ENCODE peak calls at places on chromosomes 1 and 21, in five cellular contexts. G, O, E, P and A are unnamed samples.

GRCh38 chr1:65470766-65471165 is 50.3 kb downstream of the LEPR start:
- DNase-seq in G (no peak), P (no peak), E (no peak), O (no peak), A (no peak)

GRCh38 chr1:235998812-235999211 is 66.1 kb downstream of the NID1 start:
- DNase-seq in E (no peak), O (no peak), P (peak; percentile 74), G (no peak), A (no peak)

GRCh38 chr1:27536004-27536757 is 46.2 kb upstream of the WASF2 start:
- DNase-seq in E (no peak), O (no peak), G (no peak), P (no peak), A (no peak)

GRCh38 chr1:51819810-51820209 is 58.7 kb downstream of the NRDC start:
- DNase-seq in O (no peak), E (no peak), P (no peak), G (no peak), A (no peak)

GRCh38 chr1:225945564-225945963 is 4.5 kb upstream of the LEFTY2 start:
- DNase-seq in P (no peak), G (peak; percentile 6), E (no peak), O (no peak), A (peak; percentile 53)

GRCh38 chr1:19552291-19553010 is 67.1 kb upstream of the CAPZB start:
- DNase-seq in P (no peak), G (no peak), O (no peak), E (no peak), A (no peak)

GRCh38 chr21:38863291-38863690 is 57.6 kb downstream of the ETS2 start:
- DNase-seq in O (no peak), E (no peak), P (no peak), G (no peak), A (no peak)

GRCh38 chr1:224425279-224425884 is 9.2 kb downstream of the WDR26 start:
- DNase-seq in O (no peak), P (no peak), G (no peak), E (no peak), A (no peak)

GRCh38 chr1:230073371-230074035 is 6.5 kb downstream of the GALNT2 start:
- DNase-seq in E (no peak), P (no peak), G (no peak), O (no peak), A (no peak)

GRCh38 chr1:219963432-219963831 is 35.1 kb upstream of the SLC30A10 start:
- DNase-seq in P (no peak), G (no peak), O (no peak), E (peak; percentile 11), A (no peak)

GRCh38 chr1:47231314-47232186 is 475 bp downstream of the TAL1 start:
- DNase-seq in O (peak; percentile 58), E (no peak), P (peak; percentile 1), G (peak; percentile 84), A (no peak)

GRCh38 chr1:203475012-203475981 is at the start of gene PRELP:
- DNase-seq in G (peak; percentile 46), E (no peak), O (no peak), P (no peak), A (peak; percentile 62)

GRCh38 chr1:236099622-236100021 is 34.7 kb upstream of the NID1 start:
- DNase-seq in O (no peak), E (no peak), P (no peak), G (no peak), A (no peak)

GRCh38 chr1:108708726-108709660 is 3.7 kb upstream of the FNDC7 start:
- DNase-seq in P (no peak), G (peak; percentile 29), O (peak; percentile 74), E (no peak), A (peak; percentile 72)

GRCh38 chr1:51329443-51330325 is 678 bp downstream of the TTC39A start:
- DNase-seq in P (no peak), O (no peak), G (no peak), E (no peak), A (no peak)

GRCh38 chr21:42799948-42800347 is 79.4 kb downstream of the WDR4 start:
- DNase-seq in O (peak; percentile 32), P (no peak), E (no peak), G (no peak), A (no peak)

GRCh38 chr21:42799516-42799915 is 79.8 kb downstream of the WDR4 start:
- DNase-seq in G (no peak), O (peak; percentile 35), P (peak; percentile 26), E (no peak), A (no peak)

GRCh38 chr21:42796327-42797062 is 82.8 kb downstream of the WDR4 start:
- DNase-seq in O (no peak), G (no peak), E (peak; percentile 63), P (no peak), A (no peak)

GRCh38 chr21:42797522-42797921 is 81.8 kb downstream of the WDR4 start:
- DNase-seq in G (no peak), O (no peak), E (no peak), P (no peak), A (no peak)

DNA sequence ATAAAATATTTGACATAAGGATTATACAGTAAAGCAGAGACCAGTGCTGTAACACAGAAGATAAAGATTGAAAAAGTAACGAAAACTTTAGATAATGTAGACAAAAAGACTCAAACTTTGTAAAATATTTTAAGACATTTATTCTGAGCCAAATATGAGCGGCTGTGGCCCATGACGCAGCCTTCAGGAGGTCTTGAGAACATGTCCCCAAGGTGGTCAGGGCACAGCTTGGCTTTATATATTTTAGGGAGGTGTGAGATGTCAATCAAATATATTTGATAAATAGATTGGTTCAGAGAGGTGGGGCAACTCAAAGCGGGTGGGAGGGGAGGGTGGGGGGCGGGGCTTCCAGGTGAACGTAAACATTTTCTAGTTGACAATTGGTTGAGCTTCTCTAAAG is 81.2 kb downstream of the WDR4 start:
- DNase-seq in O (no peak), P (no peak), G (no peak), E (no peak), A (no peak)
- TF ChIP-seq ATF2 in O (no peak), P (no peak), G (no peak), E (no peak), A (no peak)

GRCh38 chr1:10553124-10553523 is 78.4 kb downstream of the PEX14 start:
- DNase-seq in E (no peak), G (no peak), P (no peak), O (peak; percentile 43), A (no peak)

GRCh38 chr1:10559386-10559785 is 84.6 kb downstream of the PEX14 start:
- DNase-seq in G (no peak), O (no peak), P (no peak), E (no peak), A (no peak)

GRCh38 chr1:10556430-10557005 is 81.8 kb downstream of the PEX14 start:
- DNase-seq in E (no peak), G (peak; percentile 40), P (no peak), O (no peak), A (peak; percentile 29)

GRCh38 chr1:10557714-10558113 is 83.0 kb downstream of the PEX14 start:
- DNase-seq in E (no peak), P (no peak), O (no peak), G (no peak), A (no peak)

DNA sequence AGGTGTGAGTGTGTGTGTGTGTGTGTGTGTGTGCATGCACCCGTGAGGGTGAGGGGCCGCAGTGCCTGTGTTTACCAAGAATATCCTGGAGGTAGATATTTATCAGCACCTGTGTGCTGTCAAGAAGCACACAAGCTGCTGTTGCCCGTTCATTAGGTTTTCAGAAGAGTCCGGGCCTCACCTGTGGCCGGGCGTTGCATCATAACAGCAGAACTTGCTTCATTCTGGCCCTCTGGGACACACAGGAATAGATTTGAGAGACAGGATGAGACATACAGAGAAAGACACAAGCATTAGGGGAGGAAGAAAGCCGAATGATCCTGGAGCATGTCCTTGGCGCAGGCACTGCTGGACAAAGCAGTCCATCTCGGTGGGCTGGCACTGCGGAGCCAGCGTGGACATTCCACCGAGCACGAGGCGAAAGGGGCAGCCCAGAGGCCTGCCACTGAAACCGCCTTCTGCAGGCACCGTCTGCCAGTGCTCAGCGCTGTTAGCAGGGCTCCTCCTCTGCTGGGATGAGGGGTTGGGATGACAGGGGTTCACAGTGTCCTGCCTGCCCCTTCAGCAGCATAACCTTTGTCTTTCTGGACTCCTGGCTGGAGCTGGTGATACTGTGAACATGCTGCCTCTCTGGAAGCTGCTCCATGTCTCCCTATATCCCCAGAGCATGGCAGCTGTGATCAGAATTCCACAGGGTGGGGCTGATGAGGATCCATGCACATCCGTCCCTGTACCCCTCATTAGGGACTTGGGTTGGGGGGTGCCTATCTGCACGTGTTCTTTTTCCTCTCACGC is 81.1 kb downstream of the PEX14 start:
- DNase-seq in O (peak; percentile 62), P (peak; percentile 17), E (peak; percentile 44), G (no peak), A (peak; percentile 23)
- TF ChIP-seq ATF2 in O (no peak), P (no peak), E (peak; percentile 28), G (no peak), A (no peak)

GRCh38 chr1:2514863-2515762 is 11.3 kb downstream of the PANK4 start:
- DNase-seq in G (no peak), O (no peak), P (no peak), E (no peak), A (no peak)
- TF ChIP-seq ATF2 in G (no peak), O (no peak), P (no peak), E (no peak), A (no peak)

GRCh38 chr1:114075546-114076249 is 78.0 kb downstream of the SYT6 start:
- DNase-seq in O (no peak), E (no peak), P (peak; percentile 17), G (no peak), A (no peak)
- TF ChIP-seq ATF2 in O (no peak), E (no peak), P (no peak), G (no peak), A (no peak)

GRCh38 chr1:1304331-1305299 is 3.1 kb downstream of the ACAP3 start:
- DNase-seq in P (no peak), E (peak; percentile 62), O (peak; percentile 83), G (peak; percentile 60), A (peak; percentile 61)
- TF ChIP-seq ATF2 in P (no peak), E (peak; percentile 98), O (peak; percentile 96), G (peak; percentile 79), A (no peak)

GRCh38 chr21:32712043-32712442 is 15.8 kb downstream of the SYNJ1 start:
- DNase-seq in G (no peak), P (peak; percentile 82), E (no peak), O (no peak), A (no peak)
- TF ChIP-seq ATF2 in G (no peak), P (peak; percentile 61), E (no peak), O (no peak), A (no peak)

GRCh38 chr1:29827801-29828525 is 591.6 kb downstream of the PTPRU start:
- DNase-seq in P (no peak), O (peak; percentile 16), G (no peak), E (no peak), A (no peak)

GRCh38 chr1:29827237-29827750 is 591.0 kb downstream of the PTPRU start:
- DNase-seq in P (no peak), E (no peak), O (peak; percentile 20), G (no peak), A (no peak)

GRCh38 chr1:29825941-29826415 is 589.7 kb downstream of the PTPRU start:
- DNase-seq in E (no peak), O (peak; percentile 19), P (no peak), G (no peak), A (no peak)

GRCh38 chr1:29825274-29825940 is 589.1 kb downstream of the PTPRU start:
- DNase-seq in P (no peak), O (peak; percentile 4), G (no peak), E (no peak), A (no peak)

GRCh38 chr1:29826646-29827045 is 590.3 kb downstream of the PTPRU start:
- DNase-seq in E (no peak), P (no peak), G (no peak), O (peak; percentile 16), A (no peak)
- TF ChIP-seq ATF2 in E (no peak), P (no peak), G (no peak), O (no peak), A (no peak)